ENCODE peak calls at places on chromosome 2, in seven cellular contexts. One of them, this sample, is unnamed.

GRCh38 chr2:199457147-199458016 is at the start of gene SATB2:
- DNase-seq in G401: no peak
- DNase-seq in NCI-H1417: peak; percentile 66
- DNase-seq in CD8-positive, alpha-beta memory T cell: no peak
- DNase-seq in endothelial cell: peak; percentile 54
- DNase-seq in neural progenitor cell: peak; percentile 69
- DNase-seq in activated CD4-positive, CD25-positive, alpha-beta regulatory T cell treated with anti-CD3 and anti-CD28 coated beads, Interleukin-2, amount 50 U/mL, for 16 hours: no peak
- DNase-seq in this sample: no peak

GRCh38 chr2:38376346-38376682 is 759 bp downstream of the ATL2 start:
- DNase-seq in G401: peak; percentile 57
- DNase-seq in NCI-H1417: peak; percentile 53
- DNase-seq in CD8-positive, alpha-beta memory T cell: peak; percentile 67
- DNase-seq in endothelial cell: no peak
- DNase-seq in neural progenitor cell: no peak
- DNase-seq in activated CD4-positive, CD25-positive, alpha-beta regulatory T cell treated with anti-CD3 and anti-CD28 coated beads, Interleukin-2, amount 50 U/mL, for 16 hours: peak; percentile 26
- DNase-seq in this sample: peak; percentile 64

GRCh38 chr2:26034597-26035067 is 748 bp downstream of the RAB10 start:
- DNase-seq in G401: no peak
- DNase-seq in NCI-H1417: peak; percentile 55
- DNase-seq in CD8-positive, alpha-beta memory T cell: no peak
- DNase-seq in endothelial cell: peak; percentile 16
- DNase-seq in neural progenitor cell: peak; percentile 36
- DNase-seq in activated CD4-positive, CD25-positive, alpha-beta regulatory T cell treated with anti-CD3 and anti-CD28 coated beads, Interleukin-2, amount 50 U/mL, for 16 hours: no peak
- DNase-seq in this sample: no peak

GRCh38 chr2:29952973-29953372 is 31.6 kb upstream of the ALK start:
- DNase-seq in G401: no peak
- DNase-seq in NCI-H1417: no peak
- DNase-seq in CD8-positive, alpha-beta memory T cell: no peak
- DNase-seq in endothelial cell: no peak
- DNase-seq in neural progenitor cell: no peak
- DNase-seq in activated CD4-positive, CD25-positive, alpha-beta regulatory T cell treated with anti-CD3 and anti-CD28 coated beads, Interleukin-2, amount 50 U/mL, for 16 hours: no peak
- DNase-seq in this sample: no peak

GRCh38 chr2:25029183-25029554 is 12.7 kb upstream of the EFR3B start:
- DNase-seq in G401: no peak
- DNase-seq in NCI-H1417: peak; percentile 97
- DNase-seq in CD8-positive, alpha-beta memory T cell: no peak
- DNase-seq in endothelial cell: no peak
- DNase-seq in neural progenitor cell: no peak
- DNase-seq in activated CD4-positive, CD25-positive, alpha-beta regulatory T cell treated with anti-CD3 and anti-CD28 coated beads, Interleukin-2, amount 50 U/mL, for 16 hours: no peak
- DNase-seq in this sample: no peak

GRCh38 chr2:70024284-70024683 is 62.9 kb upstream of the ASPRV1 start:
- DNase-seq in G401: no peak
- DNase-seq in NCI-H1417: no peak
- DNase-seq in CD8-positive, alpha-beta memory T cell: no peak
- DNase-seq in endothelial cell: no peak
- DNase-seq in neural progenitor cell: peak; percentile 69
- DNase-seq in activated CD4-positive, CD25-positive, alpha-beta regulatory T cell treated with anti-CD3 and anti-CD28 coated beads, Interleukin-2, amount 50 U/mL, for 16 hours: no peak
- DNase-seq in this sample: no peak

GRCh38 chr2:155600296-155600695 is 732.2 kb downstream of the NR4A2 start:
- DNase-seq in G401: no peak
- DNase-seq in NCI-H1417: no peak
- DNase-seq in CD8-positive, alpha-beta memory T cell: no peak
- DNase-seq in endothelial cell: no peak
- DNase-seq in neural progenitor cell: no peak
- DNase-seq in activated CD4-positive, CD25-positive, alpha-beta regulatory T cell treated with anti-CD3 and anti-CD28 coated beads, Interleukin-2, amount 50 U/mL, for 16 hours: no peak
- DNase-seq in this sample: no peak

GRCh38 chr2:51344886-51345285 is 313.0 kb upstream of the NRXN1 start:
- DNase-seq in G401: no peak
- DNase-seq in NCI-H1417: no peak
- DNase-seq in CD8-positive, alpha-beta memory T cell: no peak
- DNase-seq in endothelial cell: no peak
- DNase-seq in neural progenitor cell: no peak
- DNase-seq in activated CD4-positive, CD25-positive, alpha-beta regulatory T cell treated with anti-CD3 and anti-CD28 coated beads, Interleukin-2, amount 50 U/mL, for 16 hours: no peak
- DNase-seq in this sample: no peak

GRCh38 chr2:7672027-7672684 is 754.9 kb downstream of the RNF144A start:
- DNase-seq in G401: no peak
- DNase-seq in NCI-H1417: peak; percentile 91
- DNase-seq in CD8-positive, alpha-beta memory T cell: peak; percentile 63
- DNase-seq in endothelial cell: peak; percentile 76
- DNase-seq in neural progenitor cell: peak; percentile 83
- DNase-seq in activated CD4-positive, CD25-positive, alpha-beta regulatory T cell treated with anti-CD3 and anti-CD28 coated beads, Interleukin-2, amount 50 U/mL, for 16 hours: no peak
- DNase-seq in this sample: peak; percentile 45

GRCh38 chr2:146837857-146838256 is 1007.0 kb upstream of the ACVR2A start:
- DNase-seq in G401: no peak
- DNase-seq in NCI-H1417: no peak
- DNase-seq in CD8-positive, alpha-beta memory T cell: no peak
- DNase-seq in endothelial cell: no peak
- DNase-seq in neural progenitor cell: no peak
- DNase-seq in activated CD4-positive, CD25-positive, alpha-beta regulatory T cell treated with anti-CD3 and anti-CD28 coated beads, Interleukin-2, amount 50 U/mL, for 16 hours: no peak
- DNase-seq in this sample: no peak

GRCh38 chr2:230218411-230218810 is 1.4 kb downstream of the SP110 start:
- DNase-seq in G401: no peak
- DNase-seq in NCI-H1417: no peak
- DNase-seq in CD8-positive, alpha-beta memory T cell: no peak
- DNase-seq in endothelial cell: no peak
- DNase-seq in neural progenitor cell: no peak
- DNase-seq in activated CD4-positive, CD25-positive, alpha-beta regulatory T cell treated with anti-CD3 and anti-CD28 coated beads, Interleukin-2, amount 50 U/mL, for 16 hours: no peak
- DNase-seq in this sample: no peak

GRCh38 chr2:226310081-226310625 is 489.5 kb downstream of the IRS1 start:
- DNase-seq in G401: no peak
- DNase-seq in NCI-H1417: no peak
- DNase-seq in CD8-positive, alpha-beta memory T cell: no peak
- DNase-seq in endothelial cell: no peak
- DNase-seq in neural progenitor cell: no peak
- DNase-seq in activated CD4-positive, CD25-positive, alpha-beta regulatory T cell treated with anti-CD3 and anti-CD28 coated beads, Interleukin-2, amount 50 U/mL, for 16 hours: no peak
- DNase-seq in this sample: no peak

GRCh38 chr2:232320038-232320790 is 58.3 kb upstream of the ALPP start:
- DNase-seq in G401: no peak
- DNase-seq in NCI-H1417: no peak
- DNase-seq in CD8-positive, alpha-beta memory T cell: no peak
- DNase-seq in endothelial cell: no peak
- DNase-seq in neural progenitor cell: no peak
- DNase-seq in activated CD4-positive, CD25-positive, alpha-beta regulatory T cell treated with anti-CD3 and anti-CD28 coated beads, Interleukin-2, amount 50 U/mL, for 16 hours: no peak
- DNase-seq in this sample: no peak

GRCh38 chr2:161141033-161141432 is 19.2 kb upstream of the TANK start:
- DNase-seq in G401: no peak
- DNase-seq in NCI-H1417: no peak
- DNase-seq in CD8-positive, alpha-beta memory T cell: peak; percentile 58
- DNase-seq in endothelial cell: no peak
- DNase-seq in neural progenitor cell: no peak
- DNase-seq in activated CD4-positive, CD25-positive, alpha-beta regulatory T cell treated with anti-CD3 and anti-CD28 coated beads, Interleukin-2, amount 50 U/mL, for 16 hours: no peak
- DNase-seq in this sample: no peak

GRCh38 chr2:236769981-236770671 is 200.5 kb downstream of the ACKR3 start:
- DNase-seq in G401: no peak
- DNase-seq in NCI-H1417: no peak
- DNase-seq in CD8-positive, alpha-beta memory T cell: no peak
- DNase-seq in endothelial cell: no peak
- DNase-seq in neural progenitor cell: no peak
- DNase-seq in activated CD4-positive, CD25-positive, alpha-beta regulatory T cell treated with anti-CD3 and anti-CD28 coated beads, Interleukin-2, amount 50 U/mL, for 16 hours: no peak
- DNase-seq in this sample: no peak

GRCh38 chr2:20452551-20452950 is 5.7 kb downstream of the RHOB start:
- DNase-seq in G401: peak; percentile 51
- DNase-seq in NCI-H1417: no peak
- DNase-seq in CD8-positive, alpha-beta memory T cell: no peak
- DNase-seq in endothelial cell: no peak
- DNase-seq in neural progenitor cell: peak; percentile 39
- DNase-seq in activated CD4-positive, CD25-positive, alpha-beta regulatory T cell treated with anti-CD3 and anti-CD28 coated beads, Interleukin-2, amount 50 U/mL, for 16 hours: no peak
- DNase-seq in this sample: no peak

GRCh38 chr2:229520582-229521221 is 193.7 kb downstream of the DNER start:
- DNase-seq in G401: no peak
- DNase-seq in NCI-H1417: no peak
- DNase-seq in CD8-positive, alpha-beta memory T cell: no peak
- DNase-seq in endothelial cell: no peak
- DNase-seq in neural progenitor cell: no peak
- DNase-seq in activated CD4-positive, CD25-positive, alpha-beta regulatory T cell treated with anti-CD3 and anti-CD28 coated beads, Interleukin-2, amount 50 U/mL, for 16 hours: no peak
- DNase-seq in this sample: no peak

GRCh38 chr2:219175928-219176817 is 552 bp downstream of the CNPPD1 start:
- DNase-seq in G401: peak; percentile 68
- DNase-seq in NCI-H1417: no peak
- DNase-seq in CD8-positive, alpha-beta memory T cell: no peak
- DNase-seq in endothelial cell: no peak
- DNase-seq in neural progenitor cell: peak; percentile 81
- DNase-seq in activated CD4-positive, CD25-positive, alpha-beta regulatory T cell treated with anti-CD3 and anti-CD28 coated beads, Interleukin-2, amount 50 U/mL, for 16 hours: no peak
- DNase-seq in this sample: peak; percentile 54

This sample was measured in lung.